ENCODE peak calls at places on chromosomes 11 and 22, in seven cellular contexts. K is SK-N-DZ; I is EL; A is A673; D is HCEC 1CT; W is activated CD4-positive, alpha-beta T cell treated with anti-CD3 and anti-CD28 coated beads for 48 hours; L is iris pigment epithelial cell. H is an unnamed sample.

GRCh38 chr22:20440637-20441591 is 3.3 kb upstream of the SCARF2 start:
- DNase-seq in I (no peak), K (no peak), L (no peak), W (no peak), D (no peak), A (no peak), H (no peak)

GRCh38 chr11:35514481-35514880 is 10.9 kb downstream of the PAMR1 start:
- DNase-seq in L (no peak), D (no peak), K (no peak), A (no peak), I (no peak), W (no peak), H (no peak)

GRCh38 chr11:12478743-12479142 is 101.4 kb downstream of the PARVA start:
- DNase-seq in K (no peak), W (no peak), D (no peak), A (no peak), I (peak; percentile 72), L (peak; percentile 54), H (no peak)

GRCh38 chr11:71342116-71342515 is 89.7 kb upstream of the SHANK2 start:
- DNase-seq in A (no peak), D (peak; percentile 72), W (no peak), I (peak; percentile 32), L (peak; percentile 35), K (no peak), H (no peak)

GRCh38 chr11:117620131-117620530 is 176.9 kb downstream of the DSCAML1 start:
- DNase-seq in L (no peak), I (no peak), D (no peak), A (no peak), K (no peak), W (no peak), H (no peak)

GRCh38 chr11:64268687-64269379 is 15.6 kb downstream of the BAD start:
- DNase-seq in A (peak; percentile 47), L (peak; percentile 58), W (peak; percentile 74), I (peak; percentile 79), K (peak; percentile 63), D (peak; percentile 65), H (peak; percentile 26)

GRCh38 chr22:45562537-45563361 is 60.1 kb downstream of the FBLN1 start:
- DNase-seq in K (no peak), L (no peak), D (no peak), W (no peak), I (no peak), A (no peak), H (no peak)

GRCh38 chr11:41189711-41190477 is 269.6 kb downstream of the LRRC4C start:
- DNase-seq in A (no peak), I (no peak), D (no peak), W (no peak), K (no peak), L (no peak), H (no peak)

GRCh38 chr11:64687204-64687603 is 35.8 kb downstream of the NRXN2 start:
- DNase-seq in K (no peak), L (no peak), W (no peak), A (no peak), D (no peak), I (no peak), H (no peak)

GRCh38 chr11:122367809-122368231 is 251.8 kb upstream of the BLID start:
- DNase-seq in L (peak; percentile 15), W (no peak), I (peak; percentile 31), D (no peak), K (no peak), A (peak; percentile 52), H (peak; percentile 56)

GRCh38 chr11:72333657-72334056 is 89.7 kb upstream of the PHOX2A start:
- DNase-seq in K (peak; percentile 92), W (peak; percentile 46), D (no peak), L (peak; percentile 38), A (no peak), I (no peak), H (peak; percentile 32)

GRCh38 chr11:1837171-1838076 is 1.4 kb upstream of the TNNI2 start:
- DNase-seq in D (peak; percentile 56), K (peak; percentile 63), A (peak; percentile 50), W (peak; percentile 85), I (peak; percentile 55), L (peak; percentile 45), H (peak; percentile 44)

GRCh38 chr11:126059238-126059761 is 3.4 kb downstream of the CDON start:
- DNase-seq in K (peak; percentile 8), A (no peak), W (no peak), D (no peak), L (no peak), I (no peak), H (no peak)

GRCh38 chr11:117473692-117474091 is 146.0 kb downstream of the CEP164 start:
- DNase-seq in I (no peak), A (no peak), L (no peak), D (no peak), K (no peak), W (no peak), H (no peak)

GRCh38 chr22:28435960-28436359 is 243.7 kb downstream of the TTC28 start:
- DNase-seq in L (no peak), A (no peak), D (peak; percentile 62), I (peak; percentile 5), W (no peak), K (no peak), H (no peak)

GRCh38 chr11:100908746-100909145 is 220.9 kb downstream of the PGR start:
- DNase-seq in D (peak; percentile 14), I (peak; percentile 68), W (no peak), K (no peak), A (no peak), L (peak; percentile 62), H (peak; percentile 73)

GRCh38 chr11:10042699-10043098 is 251.3 kb downstream of the SBF2 start:
- DNase-seq in W (no peak), I (no peak), A (no peak), K (no peak), D (no peak), L (no peak), H (peak; percentile 23)

H was measured in astrocyte of the spinal cord.